ENCODE peak calls at places on chromosomes 1 and 21, in seven cellular contexts. R is esophagus squamous epithelium, I is BE2C, U is GM20000, S is left lung, A is WTC11, E is cardiac fibroblast. O is an unnamed sample.

GRCh38 chr1:25836695-25837094 is 16.9 kb downstream of the MTFR1L start:
- DNase-seq in R (no peak), I (no peak), U (no peak), S (no peak), A (no peak), E (no peak), O (no peak)

GRCh38 chr1:193069748-193070394 is 10.5 kb downstream of the RO60 start:
- DNase-seq in R (no peak), I (peak; percentile 22), U (no peak), S (no peak), A (peak; percentile 21), E (peak; percentile 24), O (no peak)

GRCh38 chr1:65971547-65971946 is 178.9 kb downstream of the PDE4B start:
- DNase-seq in R (no peak), I (no peak), U (no peak), S (no peak), A (no peak), E (peak; percentile 29), O (no peak)

GRCh38 chr1:20093940-20094391 is 24.0 kb downstream of the PLA2G5 start:
- DNase-seq in R (no peak), I (no peak), U (no peak), S (no peak), A (no peak), E (peak; percentile 34), O (no peak)

GRCh38 chr1:116343019-116343418 is 30.0 kb upstream of the ATP1A1 start:
- DNase-seq in R (no peak), I (no peak), U (no peak), S (no peak), A (no peak), E (no peak), O (no peak)

GRCh38 chr21:16770279-16770678 is 742.6 kb upstream of the CXADR start:
- DNase-seq in R (no peak), I (no peak), U (no peak), S (no peak), A (no peak), E (no peak), O (no peak)

GRCh38 chr1:111541721-111542120 is 38.3 kb upstream of the ADORA3 start:
- DNase-seq in R (no peak), I (no peak), U (no peak), S (no peak), A (no peak), E (peak; percentile 76), O (no peak)

GRCh38 chr1:88813474-88813873 is 77.9 kb downstream of the GTF2B start:
- DNase-seq in R (no peak), I (no peak), U (no peak), S (no peak), A (no peak), E (no peak), O (no peak)

GRCh38 chr1:183956559-183957188 is 80.9 kb downstream of the COLGALT2 start:
- DNase-seq in R (no peak), I (no peak), U (peak; percentile 84), S (no peak), A (no peak), E (peak; percentile 91), O (no peak)

GRCh38 chr1:67687649-67688048 is 2.6 kb downstream of the GADD45A start:
- DNase-seq in R (no peak), I (no peak), U (no peak), S (no peak), A (no peak), E (peak; percentile 90), O (no peak)

GRCh38 chr1:218772575-218772974 is 401.1 kb upstream of the LYPLAL1 start:
- DNase-seq in R (no peak), I (no peak), U (no peak), S (no peak), A (no peak), E (peak; percentile 71), O (no peak)

GRCh38 chr1:82161651-82162238 is 361.0 kb downstream of the ADGRL2 start:
- DNase-seq in R (no peak), I (no peak), U (no peak), S (no peak), A (no peak), E (no peak), O (no peak)

GRCh38 chr1:114164840-114165543 is 11.3 kb upstream of the SYT6 start:
- DNase-seq in R (no peak), I (no peak), U (peak; percentile 55), S (no peak), A (no peak), E (no peak), O (no peak)

GRCh38 chr1:158028956-158029355 is 35.5 kb downstream of the KIRREL1 start:
- DNase-seq in R (no peak), I (no peak), U (no peak), S (no peak), A (no peak), E (peak; percentile 71), O (no peak)

GRCh38 chr1:215566556-215567490 is at the start of gene KCTD3:
- DNase-seq in R (no peak), I (peak; percentile 74), U (no peak), S (peak; percentile 92), A (peak; percentile 78), E (peak; percentile 72), O (no peak)

GRCh38 chr1:109263597-109264378 is 14.4 kb downstream of the CELSR2 start:
- DNase-seq in R (peak; percentile 39), I (peak; percentile 90), U (peak; percentile 90), S (peak; percentile 97), A (peak; percentile 96), E (peak; percentile 87), O (peak; percentile 94)

GRCh38 chr1:224357626-224358124 is 996 bp downstream of the CNIH4 start:
- DNase-seq in R (no peak), I (no peak), U (no peak), S (no peak), A (no peak), E (peak; percentile 69), O (no peak)
- TF ChIP-seq CTCF in R (no peak), I (no peak), U (no peak), S (no peak), A (no peak), E (no peak), O (no peak)

GRCh38 chr1:180169641-180170155 is 15.0 kb downstream of the QSOX1 start:
- DNase-seq in R (no peak), I (no peak), U (no peak), S (no peak), A (no peak), E (no peak), O (no peak)

GRCh38 chr1:180167721-180168467 is 13.2 kb downstream of the QSOX1 start:
- DNase-seq in R (no peak), I (no peak), U (no peak), S (peak; percentile 92), A (peak; percentile 80), E (peak; percentile 18), O (no peak)

GRCh38 chr1:180167021-180167701 is 12.5 kb downstream of the QSOX1 start:
- DNase-seq in R (no peak), I (peak; percentile 52), U (no peak), S (no peak), A (no peak), E (no peak), O (no peak)

GRCh38 chr1:180170569-180170968 is 15.9 kb downstream of the QSOX1 start:
- DNase-seq in R (no peak), I (no peak), U (no peak), S (no peak), A (no peak), E (no peak), O (no peak)

DNA sequence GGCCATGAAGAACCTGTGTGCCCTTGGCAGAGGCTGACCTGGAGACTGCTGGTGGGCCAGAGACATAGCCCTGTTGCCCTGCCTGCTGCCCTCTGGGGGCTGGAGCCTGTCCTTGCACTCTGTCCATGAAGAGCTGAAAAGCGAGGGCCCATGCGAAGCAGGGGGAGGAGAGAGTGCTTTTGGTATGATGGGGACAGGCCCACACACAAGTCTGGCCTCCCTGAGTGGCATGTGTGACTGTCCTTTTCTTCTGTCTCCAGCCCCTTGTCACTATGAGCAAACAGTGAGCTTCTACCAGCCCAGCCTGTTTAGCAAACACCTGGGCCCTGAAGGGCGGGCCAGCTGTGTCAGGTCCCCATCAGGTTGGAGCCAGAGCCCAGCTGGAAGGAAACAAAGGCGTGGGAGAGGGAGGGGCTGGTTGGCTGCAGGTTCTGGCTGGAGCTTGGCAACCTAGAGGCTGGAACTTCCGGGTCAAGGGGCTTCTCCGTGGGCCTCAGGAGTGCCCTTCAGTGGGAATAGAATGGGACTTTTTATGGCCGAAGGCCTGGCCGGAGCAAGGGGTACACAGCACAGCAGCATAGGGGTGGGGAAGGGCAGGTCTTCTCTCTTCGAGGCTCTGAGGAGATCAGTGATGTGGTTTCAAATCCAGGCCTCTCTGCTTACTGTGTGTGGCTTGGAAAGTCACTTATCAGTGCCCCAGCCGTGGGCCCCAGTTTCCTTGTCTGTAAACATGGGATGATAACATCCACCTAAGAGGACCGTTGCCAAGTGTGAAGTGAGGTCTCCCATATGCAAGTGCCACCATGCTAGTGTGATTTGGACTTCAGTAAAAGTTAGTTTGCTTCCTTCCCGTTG is 14.3 kb downstream of the QSOX1 start:
- DNase-seq in R (no peak), I (peak; percentile 76), U (peak; percentile 63), S (no peak), A (peak; percentile 80), E (peak; percentile 54), O (no peak)
- TF ChIP-seq CTCF in R (peak; percentile 42), I (peak; percentile 89), U (peak; percentile 30), S (peak; percentile 52), A (peak; percentile 56), E (peak; percentile 80), O (peak; percentile 56)

DNA sequence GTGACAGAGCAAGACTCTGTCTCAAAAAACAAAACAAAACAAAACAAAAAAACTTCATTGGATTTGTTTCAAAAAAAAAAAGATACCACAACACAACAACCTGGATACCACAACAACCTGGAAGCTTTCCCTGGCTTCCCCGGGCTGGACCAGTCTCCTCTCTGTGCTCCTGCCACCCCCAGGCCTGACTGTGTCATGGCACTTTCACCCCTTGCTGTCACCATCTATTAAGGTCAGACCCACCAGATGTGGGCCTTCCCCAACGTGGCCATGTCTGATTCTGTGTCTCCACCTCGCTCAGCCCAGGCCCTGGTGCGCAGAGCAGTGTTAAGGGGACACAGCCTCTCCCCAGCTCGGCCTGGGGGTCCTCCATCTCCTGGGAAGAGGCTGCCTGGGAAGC is 28.3 kb upstream of the ACOT11 start:
- DNase-seq in R (no peak), I (peak; percentile 30), U (no peak), S (no peak), A (peak; percentile 56), E (no peak), O (no peak)
- TF ChIP-seq CTCF in R (no peak), I (peak; percentile 23), U (no peak), S (no peak), A (peak; percentile 27), E (no peak), O (peak; percentile 13)

GRCh38 chr1:216710598-216711333 is 12.5 kb downstream of the ESRRG start:
- DNase-seq in R (no peak), I (peak; percentile 42), U (no peak), S (no peak), A (no peak), E (no peak), O (no peak)

GRCh38 chr1:216702170-216702569 is 21.1 kb downstream of the ESRRG start:
- DNase-seq in R (no peak), I (no peak), U (peak; percentile 14), S (no peak), A (no peak), E (no peak), O (no peak)

GRCh38 chr1:216700779-216701178 is 22.4 kb downstream of the ESRRG start:
- DNase-seq in R (no peak), I (no peak), U (no peak), S (no peak), A (no peak), E (no peak), O (no peak)

GRCh38 chr1:216710042-216710441 is 13.2 kb downstream of the ESRRG start:
- DNase-seq in R (no peak), I (no peak), U (no peak), S (no peak), A (no peak), E (no peak), O (no peak)

GRCh38 chr1:216705686-216706085 is 17.5 kb downstream of the ESRRG start:
- DNase-seq in R (no peak), I (peak; percentile 46), U (no peak), S (no peak), A (no peak), E (no peak), O (no peak)
- TF ChIP-seq CTCF in R (no peak), I (no peak), U (no peak), S (no peak), A (no peak), E (no peak), O (no peak)

O was measured in osteocyte.